ENCODE peak calls at places on chromosomes 5 and 9, in six cellular contexts. F, C, Q, T, V and Z are unnamed samples.

GRCh38 chr9:128729766-128730517 is 6.0 kb upstream of the ZDHHC12 start:
- DNase-seq in F (no peak), C (no peak), Q (no peak), T (no peak), V (no peak), Z (no peak)

GRCh38 chr5:177195307-177195952 is 61.9 kb downstream of the NSD1 start:
- DNase-seq in F (no peak), C (no peak), Q (no peak), T (no peak), V (no peak), Z (no peak)

GRCh38 chr9:135440620-135441019 is 39.0 kb upstream of the PPP1R26 start:
- DNase-seq in F (no peak), C (no peak), Q (no peak), T (no peak), V (no peak), Z (no peak)

GRCh38 chr5:94618029-94618492 is 343 bp downstream of the KIAA0825 start:
- DNase-seq in F (peak), C (peak), Q (peak), T (no peak), V (peak), Z (no peak)

GRCh38 chr5:122858451-122858850 is 13.0 kb downstream of the SNX24 start:
- DNase-seq in F (no peak), C (peak), Q (peak), T (no peak), V (no peak), Z (no peak)

GRCh38 chr9:89594811-89595550 is 9.8 kb upstream of the GADD45G start:
- DNase-seq in F (no peak), C (no peak), Q (no peak), T (no peak), V (no peak), Z (no peak)

GRCh38 chr9:132037470-132037869 is 42.2 kb downstream of the MED27 start:
- DNase-seq in F (no peak), C (no peak), Q (no peak), T (no peak), V (no peak), Z (no peak)

GRCh38 chr9:124477211-124478013 is 27.2 kb downstream of the ADGRD2 start:
- DNase-seq in F (no peak), C (no peak), Q (peak), T (no peak), V (no peak), Z (no peak)

GRCh38 chr9:6106576-6107339 is 91.3 kb upstream of the RANBP6 start:
- DNase-seq in F (no peak), C (peak), Q (peak), T (no peak), V (peak), Z (no peak)

GRCh38 chr9:122991370-122991830 is 42.1 kb upstream of the GPR21 start:
- DNase-seq in F (peak), C (peak), Q (peak), T (no peak), V (peak), Z (no peak)

GRCh38 chr9:108150736-108151135 is 661.2 kb upstream of the KLF4 start:
- DNase-seq in F (no peak), C (no peak), Q (peak), T (no peak), V (peak), Z (no peak)

GRCh38 chr9:121946465-121946864 is 146.6 kb downstream of the TTLL11 start:
- DNase-seq in F (no peak), C (no peak), Q (no peak), T (no peak), V (no peak), Z (no peak)

GRCh38 chr9:89436326-89436725 is 61.6 kb downstream of the SEMA4D start:
- DNase-seq in F (no peak), C (no peak), Q (no peak), T (no peak), V (no peak), Z (no peak)

GRCh38 chr5:164358531-164359259 is 853.3 kb downstream of the MAT2B start:
- DNase-seq in F (no peak), C (no peak), Q (no peak), T (no peak), V (peak), Z (no peak)

GRCh38 chr5:5767286-5767928 is 344.9 kb downstream of the ICE1 start:
- DNase-seq in F (no peak), C (no peak), Q (no peak), T (no peak), V (no peak), Z (no peak)

GRCh38 chr5:125575561-125576504 is 829.4 kb upstream of the ZNF608 start:
- DNase-seq in F (no peak), C (no peak), Q (peak), T (no peak), V (no peak), Z (no peak)

GRCh38 chr5:132265336-132266030 is 8.0 kb downstream of the PDLIM4 start:
- DNase-seq in F (no peak), C (peak), Q (peak), T (no peak), V (peak), Z (no peak)

GRCh38 chr9:88387733-88388202 is 476 bp upstream of the SPIN1 start:
- DNase-seq in F (no peak), C (peak), Q (peak), T (no peak), V (peak), Z (peak)

GRCh38 chr5:54860321-54860720 is 125.1 kb downstream of the ESM1 start:
- DNase-seq in F (no peak), C (no peak), Q (no peak), T (no peak), V (peak), Z (no peak)

GRCh38 chr9:137304383-137305059 is 2.5 kb upstream of the NRARP start:
- DNase-seq in F (no peak), C (no peak), Q (no peak), T (no peak), V (no peak), Z (no peak)

GRCh38 chr9:95752129-95752731 is 123.3 kb upstream of the ERCC6L2 start:
- DNase-seq in F (no peak), C (no peak), Q (no peak), T (no peak), V (no peak), Z (no peak)

GRCh38 chr9:6680797-6681146 is 35.2 kb upstream of the GLDC start:
- DNase-seq in F (peak), C (no peak), Q (peak), T (peak), V (peak), Z (no peak)

GRCh38 chr5:123819818-123820217 is 307.8 kb downstream of the CSNK1G3 start:
- DNase-seq in F (no peak), C (no peak), Q (no peak), T (no peak), V (peak), Z (no peak)

GRCh38 chr5:116084891-116085715 is at the start of gene COMMD10:
- DNase-seq in F (peak), C (peak), Q (peak), T (peak), V (peak), Z (peak)

GRCh38 chr5:29697786-29698414 is 1495.6 kb upstream of the CDH6 start:
- DNase-seq in F (no peak), C (no peak), Q (peak), T (no peak), V (no peak), Z (no peak)

GRCh38 chr9:35828716-35829083 is at the start of gene FAM221B:
- DNase-seq in F (no peak), C (no peak), Q (no peak), T (no peak), V (no peak), Z (no peak)

GRCh38 chr5:179530069-179530998 is 20.0 kb upstream of the RUFY1 start:
- DNase-seq in F (peak), C (peak), Q (no peak), T (peak), V (peak), Z (peak)

GRCh38 chr9:81621785-81622243 is 67.5 kb downstream of the TLE1 start:
- DNase-seq in F (no peak), C (no peak), Q (no peak), T (no peak), V (no peak), Z (no peak)

GRCh38 chr5:943201-943873 is 50.7 kb downstream of the TRIP13 start:
- DNase-seq in F (no peak), C (no peak), Q (no peak), T (no peak), V (no peak), Z (no peak)

GRCh38 chr9:30519756-30520155 is 1864.7 kb upstream of the ACO1 start:
- DNase-seq in F (no peak), C (no peak), Q (no peak), T (no peak), V (no peak), Z (no peak)